ENCODE peak calls at places on chromosome 11, in six cellular contexts. U, O, P, K, A and Y are unnamed samples.

GRCh38 chr11:114340311-114341131 is 44.3 kb downstream of the NNMT start:
- DNase-seq in K (no peak), O (peak), A (no peak), P (no peak), U (peak), Y (peak)

GRCh38 chr11:85815186-85815911 is 4.4 kb upstream of the SYTL2 start:
- DNase-seq in U (peak), O (no peak), K (no peak), P (no peak), A (no peak), Y (no peak)

GRCh38 chr11:121664144-121664543 is 211.4 kb upstream of the SORL1-AS1 start:
- DNase-seq in P (no peak), U (no peak), K (no peak), O (no peak), A (no peak), Y (no peak)

GRCh38 chr11:29616611-29617010 is 400.2 kb downstream of the KCNA4 start:
- DNase-seq in K (no peak), A (no peak), O (no peak), U (no peak), P (no peak), Y (no peak)

GRCh38 chr11:111645657-111646316 is 43.5 kb downstream of the SIK2 start:
- DNase-seq in U (no peak), A (no peak), K (no peak), P (no peak), O (no peak), Y (no peak)

GRCh38 chr11:76131142-76131541 is 75.2 kb downstream of the WNT11 start:
- DNase-seq in U (no peak), A (no peak), O (no peak), K (no peak), P (no peak), Y (no peak)

GRCh38 chr11:35160902-35161585 is 22.1 kb downstream of the CD44 start:
- DNase-seq in A (no peak), U (no peak), K (no peak), O (no peak), P (no peak), Y (no peak)

GRCh38 chr11:92226331-92227232 is 2.0 kb downstream of the FAT3 start:
- DNase-seq in K (peak), P (peak), A (peak), O (no peak), U (no peak), Y (peak)

GRCh38 chr11:19076744-19077589 is 16.4 kb upstream of the MRGPRX2 start:
- DNase-seq in U (no peak), O (peak), K (no peak), P (peak), A (peak), Y (peak)

GRCh38 chr11:47248664-47249377 is at the start of gene ACP2:
- DNase-seq in O (peak), P (peak), K (peak), U (peak), A (peak), Y (peak)

GRCh38 chr11:61963282-61964057 is 4.0 kb downstream of the FTH1 start:
- DNase-seq in P (no peak), U (no peak), K (no peak), A (no peak), O (peak), Y (no peak)

GRCh38 chr11:67275606-67276409 is 9.5 kb downstream of the GRK2 start:
- DNase-seq in A (peak), U (no peak), P (no peak), O (peak), K (no peak), Y (no peak)

GRCh38 chr11:102047305-102047924 is at the start of gene CFAP300:
- DNase-seq in U (no peak), O (peak), P (peak), K (peak), A (peak), Y (peak)

GRCh38 chr11:59802639-59803176 is 7.9 kb downstream of the MRPL16 start:
- DNase-seq in O (no peak), U (no peak), K (no peak), P (no peak), A (no peak), Y (peak)

GRCh38 chr11:73968356-73968966 is 14.2 kb downstream of the UCP2 start:
- DNase-seq in K (no peak), P (no peak), O (no peak), U (no peak), A (no peak), Y (no peak)

GRCh38 chr11:121670792-121671275 is 218.1 kb upstream of the SORL1-AS1 start:
- DNase-seq in O (no peak), K (no peak), U (no peak), P (no peak), A (no peak), Y (no peak)

GRCh38 chr11:78194490-78194889 is 5.8 kb downstream of the USP35 start:
- DNase-seq in A (no peak), K (no peak), U (no peak), P (no peak), O (no peak), Y (no peak)

GRCh38 chr11:33633251-33634003 is 67.2 kb downstream of the C11orf91 start:
- DNase-seq in P (no peak), A (no peak), K (no peak), O (no peak), U (no peak), Y (no peak)
- TF ChIP-seq CTCF in P (no peak), A (no peak), K (no peak), O (no peak), U (no peak), Y (no peak)

DNA sequence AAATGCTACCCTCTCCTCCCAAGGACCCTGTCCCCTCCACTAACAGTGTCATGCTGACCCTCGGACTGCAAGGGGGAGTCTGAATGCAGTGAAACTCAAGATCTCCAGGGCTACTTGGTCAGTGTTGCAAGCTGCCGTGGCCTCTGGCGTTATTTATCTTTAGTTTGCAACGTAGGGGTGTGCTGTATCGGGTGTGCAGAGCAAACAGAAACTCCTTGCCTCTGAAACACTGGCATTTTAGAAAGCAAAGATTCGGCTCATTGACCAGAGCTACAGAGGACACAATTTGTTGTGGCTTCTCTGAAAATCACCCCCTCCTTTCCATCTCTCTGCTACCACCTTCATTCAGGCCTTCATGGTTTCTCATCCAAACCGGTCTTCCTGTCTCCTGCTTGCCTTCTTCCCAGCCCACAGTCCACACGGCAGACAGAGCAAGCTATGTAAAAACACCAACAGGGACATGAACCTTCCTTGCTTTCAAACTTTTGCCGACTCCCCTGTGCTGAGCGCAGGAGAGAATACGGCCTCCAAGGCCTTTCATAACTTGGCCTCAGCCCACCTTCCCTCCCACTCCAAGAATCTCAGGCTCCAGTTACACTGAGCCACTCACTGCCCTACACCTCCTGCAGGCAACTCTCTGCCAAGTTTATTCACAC is 14.9 kb downstream of the FZD4 start:
- DNase-seq in U (no peak), K (no peak), P (no peak), O (no peak), A (no peak), Y (no peak)
- TF ChIP-seq CTCF in U (peak), K (no peak), P (no peak), O (peak), A (no peak), Y (no peak)

GRCh38 chr11:72067266-72067665 is 13.1 kb downstream of the NUMA1 start:
- DNase-seq in K (no peak), P (no peak), A (no peak), O (no peak), U (no peak), Y (no peak)
- TF ChIP-seq CTCF in K (no peak), P (no peak), A (no peak), O (no peak), U (no peak), Y (no peak)

DNA sequence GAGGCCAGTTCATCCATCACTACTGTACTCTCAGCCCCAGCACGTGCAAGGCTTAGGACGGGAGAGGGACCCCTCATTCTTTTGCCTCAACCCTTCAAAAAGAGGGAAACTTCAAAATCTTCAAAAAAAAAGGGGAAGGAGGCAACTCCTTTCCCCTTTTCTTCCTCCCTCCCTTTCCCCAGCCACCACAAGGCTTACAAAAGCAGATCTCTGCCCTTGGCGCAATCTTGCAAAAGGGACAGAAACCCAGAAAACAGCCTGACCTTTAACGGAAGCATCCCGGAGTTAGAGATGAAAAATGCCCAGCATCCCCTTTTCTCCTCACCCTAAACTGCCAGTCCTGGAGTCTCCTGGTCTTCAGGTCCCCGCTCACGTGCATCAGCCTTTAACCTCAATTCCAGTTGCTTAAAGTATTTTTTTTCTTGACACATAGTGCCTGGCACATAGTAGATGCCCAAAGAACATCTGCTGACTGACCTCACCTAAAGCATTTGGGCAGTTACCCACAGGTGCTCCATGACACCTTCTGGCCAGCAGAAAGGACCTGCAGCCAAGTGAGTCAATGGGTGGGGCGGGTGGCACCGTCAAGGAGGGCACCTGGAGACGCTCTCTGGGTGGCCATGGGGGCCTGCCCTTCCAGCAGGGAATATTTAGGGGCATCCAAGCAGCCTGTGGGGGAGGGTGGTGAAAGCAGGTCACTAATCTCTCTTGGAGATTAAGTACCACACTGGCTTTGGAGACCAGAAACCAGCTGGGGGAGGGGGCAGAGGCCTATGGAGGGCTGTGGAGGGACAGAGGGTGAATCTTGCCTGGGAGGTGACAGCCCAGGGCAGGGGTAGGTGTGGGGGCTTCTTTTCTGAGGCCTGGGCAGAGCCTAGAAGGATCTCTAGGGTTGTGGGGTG is 16.3 kb downstream of the NECTIN1 start:
- DNase-seq in U (no peak), K (no peak), P (no peak), O (no peak), A (peak), Y (no peak)
- TF ChIP-seq CTCF in U (no peak), K (no peak), P (no peak), O (no peak), A (no peak), Y (no peak)

DNA sequence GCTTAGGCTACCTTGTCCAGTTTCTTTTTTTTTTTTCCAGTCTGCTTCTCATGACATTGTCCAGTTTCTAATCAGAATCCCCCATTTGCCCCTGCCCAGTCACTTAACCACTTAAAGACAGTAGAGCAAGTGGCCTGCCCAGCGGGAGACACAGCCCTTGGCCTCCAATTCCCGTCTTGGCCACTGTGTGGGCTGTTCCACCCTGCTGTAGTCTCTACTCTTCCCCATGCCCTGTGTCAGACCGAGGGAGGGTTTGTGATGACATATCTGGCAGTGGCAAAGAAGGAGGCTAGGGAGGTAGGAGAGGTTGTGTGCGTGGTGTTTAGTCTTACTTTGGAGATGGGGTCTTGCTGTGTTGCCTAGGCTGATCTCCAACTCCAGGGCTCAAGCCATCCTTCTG is 11.5 kb downstream of the PPFIA1 start:
- DNase-seq in P (no peak), U (no peak), O (no peak), A (no peak), K (no peak), Y (no peak)
- TF ChIP-seq CTCF in P (no peak), U (no peak), O (no peak), A (no peak), K (no peak), Y (no peak)

GRCh38 chr11:57763568-57763967 is 2.0 kb downstream of the CTNND1 start:
- DNase-seq in P (no peak), K (no peak), A (no peak), O (no peak), U (no peak), Y (no peak)
- TF ChIP-seq CTCF in P (peak), K (no peak), A (no peak), O (peak), U (peak), Y (no peak)

DNA sequence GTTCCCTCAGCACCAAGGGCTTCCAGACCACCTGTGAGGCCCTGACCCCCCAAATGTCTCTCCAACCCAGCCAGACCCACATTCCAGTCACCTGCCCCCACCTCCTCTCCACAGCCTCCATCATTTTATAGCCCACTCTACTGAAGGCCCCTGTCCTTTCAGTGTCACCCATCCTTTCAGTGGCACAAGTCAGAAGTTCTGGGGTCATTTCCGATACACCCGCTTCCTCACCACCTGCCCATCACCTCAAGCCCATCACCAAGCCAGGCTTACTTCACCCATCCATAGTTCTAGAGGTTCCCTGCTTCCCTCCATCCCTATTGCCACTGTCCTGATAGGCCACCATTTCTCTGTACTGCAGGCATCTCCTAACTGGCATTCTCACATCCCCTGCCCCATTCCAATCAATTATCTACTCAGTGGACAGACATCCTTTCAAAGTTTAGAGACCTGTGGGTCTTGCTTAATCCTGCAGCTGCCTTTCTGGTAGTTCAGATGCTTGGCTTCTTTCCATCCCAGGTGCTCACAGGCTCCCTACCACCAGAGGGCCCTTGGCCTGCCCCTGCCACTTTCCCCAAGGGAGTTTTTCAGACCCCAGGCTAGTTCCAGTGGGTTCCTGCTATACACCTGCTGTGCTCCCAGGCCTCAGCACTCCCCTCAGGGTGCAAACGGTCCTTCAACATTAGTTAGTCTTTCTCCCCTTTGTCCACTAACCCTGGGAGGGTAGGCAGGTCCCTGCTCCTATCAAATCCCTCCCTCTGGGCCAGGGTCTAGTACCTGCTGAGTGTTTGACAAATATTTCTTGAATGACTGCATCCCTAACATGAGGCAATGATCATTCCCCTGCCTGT is 7.6 kb downstream of the KCNQ1OT1 start:
- DNase-seq in K (no peak), A (peak), O (peak), P (no peak), U (no peak), Y (no peak)
- TF ChIP-seq CTCF in K (no peak), A (peak), O (peak), P (peak), U (peak), Y (peak)